ENCODE peak calls at places on chromosomes 16 and 17, in six cellular contexts. Z, A, F, W, H and E are unnamed samples.

GRCh38 chr16:85709766-85710423 is 21.1 kb upstream of the GINS2 start:
- DNase-seq in Z (no peak), A (no peak), F (no peak), W (no peak), H (no peak), E (no peak)

GRCh38 chr17:46732133-46732532 is 86.4 kb downstream of the WNT3 start:
- DNase-seq in Z (no peak), A (no peak), F (no peak), W (no peak), H (no peak), E (no peak)

GRCh38 chr17:15910791-15911190 is 34.1 kb upstream of the ADORA2B start:
- DNase-seq in Z (no peak), A (no peak), F (peak; percentile 46), W (no peak), H (no peak), E (no peak)

GRCh38 chr16:74850027-74850426 is 75.4 kb upstream of the FA2H start:
- DNase-seq in Z (no peak), A (no peak), F (no peak), W (no peak), H (no peak), E (no peak)

GRCh38 chr17:4488989-4489595 is 9.6 kb upstream of the SPNS2 start:
- DNase-seq in Z (no peak), A (no peak), F (no peak), W (no peak), H (no peak), E (no peak)

GRCh38 chr17:9446528-9446927 is 129.1 kb downstream of the STX8 start:
- DNase-seq in Z (no peak), A (no peak), F (no peak), W (no peak), H (no peak), E (no peak)

GRCh38 chr17:81454473-81454872 is 58.1 kb downstream of the ACTG1 start:
- DNase-seq in Z (no peak), A (no peak), F (no peak), W (no peak), H (no peak), E (no peak)

GRCh38 chr16:82061861-82062525 is 26.9 kb downstream of the HSD17B2 start:
- DNase-seq in Z (no peak), A (no peak), F (peak; percentile 63), W (peak; percentile 65), H (peak; percentile 25), E (no peak)

GRCh38 chr16:79784007-79784406 is 183.5 kb upstream of the MAF start:
- DNase-seq in Z (no peak), A (no peak), F (no peak), W (peak; percentile 72), H (peak; percentile 42), E (peak; percentile 59)

GRCh38 chr17:77372444-77373297 is 231.9 kb downstream of the SEC14L1 start:
- DNase-seq in Z (peak; percentile 68), A (peak; percentile 80), F (peak; percentile 64), W (peak; percentile 92), H (peak; percentile 94), E (peak; percentile 72)

GRCh38 chr17:3739422-3740124 is 15.9 kb downstream of the HASPIN start:
- DNase-seq in Z (no peak), A (no peak), F (no peak), W (no peak), H (no peak), E (no peak)

GRCh38 chr17:45172541-45173286 is 11.0 kb downstream of the HEXIM2 start:
- DNase-seq in Z (no peak), A (peak; percentile 73), F (no peak), W (peak; percentile 54), H (peak; percentile 73), E (peak; percentile 47)

GRCh38 chr17:77365584-77366186 is 224.9 kb downstream of the SEC14L1 start:
- DNase-seq in Z (peak; percentile 75), A (peak; percentile 67), F (peak; percentile 86), W (peak; percentile 92), H (peak; percentile 81), E (peak; percentile 93)

GRCh38 chr17:67200727-67201301 is 44.2 kb downstream of the HELZ start:
- DNase-seq in Z (no peak), A (no peak), F (peak; percentile 29), W (no peak), H (peak; percentile 11), E (no peak)

GRCh38 chr17:30363715-30364202 is 15.0 kb upstream of the CPD start:
- DNase-seq in Z (peak; percentile 68), A (no peak), F (peak; percentile 85), W (peak; percentile 60), H (peak; percentile 84), E (no peak)

GRCh38 chr17:66964930-66965800 is 658 bp downstream of the CACNG4 start:
- DNase-seq in Z (no peak), A (no peak), F (no peak), W (no peak), H (no peak), E (peak; percentile 76)

GRCh38 chr17:29149431-29150064 is 30.6 kb downstream of the MYO18A start:
- DNase-seq in Z (no peak), A (no peak), F (peak; percentile 65), W (no peak), H (no peak), E (no peak)

GRCh38 chr16:54957403-54957802 is 26.7 kb downstream of the IRX5 start:
- DNase-seq in Z (no peak), A (no peak), F (peak; percentile 55), W (peak; percentile 7), H (no peak), E (no peak)

GRCh38 chr17:82804442-82805191 is 35.2 kb downstream of the ZNF750 start:
- DNase-seq in Z (peak; percentile 70), A (no peak), F (peak; percentile 36), W (peak; percentile 60), H (peak; percentile 84), E (no peak)

GRCh38 chr16:55552621-55553020 is 13.9 kb upstream of the CAPNS2 start:
- DNase-seq in Z (peak; percentile 81), A (no peak), F (peak; percentile 83), W (peak; percentile 64), H (peak; percentile 53), E (peak; percentile 76)

GRCh38 chr16:88719267-88719932 is 13.1 kb downstream of the CTU2 start:
- DNase-seq in Z (no peak), A (no peak), F (no peak), W (no peak), H (no peak), E (no peak)

GRCh38 chr17:42997390-42997983 is 732 bp upstream of the RPL27 start:
- DNase-seq in Z (no peak), A (no peak), F (no peak), W (no peak), H (no peak), E (no peak)
- H3K4me3 ChIP-seq in Z (peak overlapping the region; percentile 36), A (no peak overlapping the region), F (peak overlapping the region; percentile 34), W (peak overlapping the region; percentile 47), H (peak overlapping the region; percentile 37), E (peak overlapping the region; percentile 20)

GRCh38 chr17:38509772-38510423 is 81.6 kb downstream of the ARHGAP23 start:
- DNase-seq in Z (no peak), A (no peak), F (no peak), W (no peak), H (peak; percentile 31), E (no peak)

GRCh38 chr17:38512473-38513058 is 84.3 kb downstream of the ARHGAP23 start:
- DNase-seq in Z (no peak), A (no peak), F (no peak), W (no peak), H (no peak), E (no peak)

GRCh38 chr17:38509008-38509771 is 80.9 kb downstream of the ARHGAP23 start:
- DNase-seq in Z (peak; percentile 67), A (peak; percentile 77), F (peak; percentile 96), W (peak; percentile 90), H (peak; percentile 91), E (peak; percentile 52)

GRCh38 chr17:38510424-38511125 is 82.3 kb downstream of the ARHGAP23 start:
- DNase-seq in Z (no peak), A (no peak), F (peak; percentile 42), W (no peak), H (peak; percentile 46), E (no peak)

DNA sequence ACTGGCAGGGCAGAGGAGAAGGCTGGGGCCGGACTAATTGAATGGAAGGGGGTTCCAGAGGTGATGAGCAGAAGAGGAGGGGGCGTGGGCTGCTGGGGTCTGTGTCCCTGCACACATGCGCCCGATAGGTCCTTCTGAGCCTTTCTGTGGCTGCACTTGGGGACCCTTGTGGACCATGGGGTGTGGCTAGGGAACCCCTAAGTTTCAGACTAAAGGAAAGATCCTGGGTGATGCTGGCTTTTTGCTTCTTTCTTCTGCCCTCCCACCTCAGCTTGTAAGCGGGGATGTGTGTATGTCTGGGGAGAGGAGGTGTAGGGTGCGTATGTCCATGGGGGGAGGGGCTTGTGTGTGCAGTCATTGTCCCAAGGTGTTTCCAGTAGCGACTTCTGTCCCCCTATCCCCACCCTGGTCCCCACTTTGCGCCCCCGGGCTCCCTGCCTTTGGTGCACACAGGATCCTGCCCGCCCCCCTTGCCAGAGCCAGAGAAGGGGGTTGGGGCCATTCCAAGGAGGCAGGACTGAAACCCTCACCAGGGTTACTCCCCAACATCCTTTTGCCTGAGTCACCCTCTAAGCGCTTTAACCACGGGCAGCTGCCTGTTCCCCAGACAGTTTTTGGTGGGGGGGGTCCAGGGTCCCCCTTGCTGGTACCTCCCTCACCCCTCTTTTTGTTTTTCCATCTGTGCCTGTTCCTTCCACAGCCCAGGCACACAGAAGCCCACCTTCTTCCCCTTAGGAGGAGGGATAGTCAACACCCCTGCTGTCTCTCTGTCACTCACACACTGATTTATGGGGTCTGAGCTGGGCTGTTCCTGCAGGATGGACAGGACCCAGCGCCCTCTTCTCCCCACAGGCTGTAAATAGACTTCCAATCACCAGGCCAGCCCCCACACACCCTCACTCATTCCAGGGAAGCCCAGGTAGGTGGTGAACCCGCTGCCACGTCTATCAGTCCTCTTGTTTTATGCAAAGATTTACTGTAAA is 83.2 kb downstream of the ARHGAP23 start:
- DNase-seq in Z (peak; percentile 31), A (no peak), F (peak; percentile 65), W (peak; percentile 37), H (peak; percentile 57), E (no peak)
- H3K4me3 ChIP-seq in Z (no peak overlapping the region), A (no peak overlapping the region), F (no peak overlapping the region), W (no peak overlapping the region), H (no peak overlapping the region), E (no peak overlapping the region)

DNA sequence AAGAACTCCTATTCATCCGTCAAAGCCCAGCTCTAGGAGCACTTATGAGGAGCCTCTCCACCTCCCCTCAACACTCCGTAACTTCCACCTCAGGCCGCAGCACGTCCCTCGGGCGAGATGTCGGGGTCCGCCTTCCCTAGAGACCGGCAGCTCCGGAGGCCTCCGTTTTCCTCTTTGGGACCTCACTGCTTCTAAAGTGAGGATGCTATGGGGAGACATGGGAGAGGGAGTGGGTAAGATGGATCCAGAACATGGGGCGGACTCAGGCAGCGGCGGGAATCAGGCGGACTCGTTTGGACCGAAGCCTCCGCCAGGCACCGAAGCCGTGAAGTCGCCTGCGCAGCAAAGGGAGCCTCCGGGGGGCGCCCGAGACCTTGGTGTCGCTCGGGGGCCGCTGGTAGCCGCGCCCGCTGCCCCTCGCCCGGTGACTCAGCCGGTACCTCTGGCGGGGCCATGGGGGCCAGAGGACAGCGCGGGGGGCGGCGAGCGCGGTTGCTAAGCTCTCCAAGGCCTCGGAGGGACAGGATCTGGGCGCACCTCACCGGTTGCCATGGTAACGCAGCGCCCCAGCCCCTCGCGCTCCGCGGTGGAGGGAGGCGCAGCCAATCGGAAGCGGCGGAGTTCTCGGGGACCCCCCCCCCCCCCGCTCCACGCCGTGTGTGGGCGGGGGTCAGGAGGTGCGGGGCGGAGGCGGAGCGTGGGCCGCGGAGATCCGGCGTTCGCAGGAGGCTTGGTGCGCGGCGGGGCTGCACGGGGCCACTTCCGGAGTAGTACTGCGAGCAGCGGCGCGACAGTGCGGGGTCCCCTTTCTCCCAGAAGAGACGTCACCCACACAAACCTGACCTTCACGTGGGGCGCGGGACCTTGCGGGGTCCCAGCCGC is 1.3 kb upstream of the HIC1 start:
- DNase-seq in Z (no peak), A (peak; percentile 80), F (peak; percentile 74), W (peak; percentile 82), H (peak; percentile 77), E (peak; percentile 80)
- H3K4me3 ChIP-seq in Z (peak overlapping the region; percentile 72), A (peak overlapping the region; percentile 41), F (peak overlapping the region; percentile 69), W (peak overlapping the region; percentile 68), H (peak overlapping the region; percentile 44), E (peak overlapping the region; percentile 76)

GRCh38 chr17:17415006-17415405 is 61.8 kb upstream of the MED9 start:
- DNase-seq in Z (no peak), A (no peak), F (no peak), W (no peak), H (no peak), E (peak; percentile 9)
- H3K4me3 ChIP-seq in Z (no peak overlapping the region), A (no peak overlapping the region), F (no peak overlapping the region), W (no peak overlapping the region), H (no peak overlapping the region), E (no peak overlapping the region)